ENCODE peak calls at places on chromosomes 16 and 17, in eight cellular contexts. One of them, this sample, is unnamed.

GRCh38 chr17:77491921-77492445 is 351.2 kb downstream of the SEC14L1 start:
- DNase-seq in transverse colon: peak; percentile 70
- DNase-seq in IMR-90: no peak
- DNase-seq in tibial nerve: no peak
- DNase-seq in sigmoid colon: peak; percentile 65
- DNase-seq in breast epithelium: no peak
- DNase-seq in vagina: no peak
- DNase-seq in uterus: peak; percentile 12
- DNase-seq in this sample: no peak

GRCh38 chr17:8485491-8485890 is 49.8 kb downstream of the NDEL1 start:
- DNase-seq in tibial nerve: no peak
- DNase-seq in vagina: no peak
- DNase-seq in sigmoid colon: no peak
- DNase-seq in transverse colon: no peak
- DNase-seq in breast epithelium: no peak
- DNase-seq in IMR-90: no peak
- DNase-seq in uterus: no peak
- DNase-seq in this sample: no peak

GRCh38 chr16:58197314-58198012 is 443 bp downstream of the CSNK2A2 start:
- DNase-seq in sigmoid colon: no peak
- DNase-seq in IMR-90: no peak
- DNase-seq in breast epithelium: no peak
- DNase-seq in vagina: no peak
- DNase-seq in tibial nerve: no peak
- DNase-seq in uterus: no peak
- DNase-seq in transverse colon: no peak
- DNase-seq in this sample: no peak

GRCh38 chr17:57471941-57472368 is 215.6 kb downstream of the MSI2 start:
- DNase-seq in IMR-90: no peak
- DNase-seq in tibial nerve: no peak
- DNase-seq in breast epithelium: no peak
- DNase-seq in vagina: no peak
- DNase-seq in sigmoid colon: no peak
- DNase-seq in uterus: no peak
- DNase-seq in transverse colon: no peak
- DNase-seq in this sample: no peak

GRCh38 chr17:80312621-80313135 is 52.0 kb downstream of the RNF213 start:
- DNase-seq in sigmoid colon: no peak
- DNase-seq in tibial nerve: no peak
- DNase-seq in breast epithelium: no peak
- DNase-seq in vagina: no peak
- DNase-seq in IMR-90: no peak
- DNase-seq in transverse colon: no peak
- DNase-seq in uterus: no peak
- DNase-seq in this sample: no peak

GRCh38 chr16:57032346-57032745 is 43.0 kb downstream of the NLRC5 start:
- DNase-seq in vagina: no peak
- DNase-seq in uterus: no peak
- DNase-seq in sigmoid colon: no peak
- DNase-seq in breast epithelium: no peak
- DNase-seq in IMR-90: no peak
- DNase-seq in tibial nerve: no peak
- DNase-seq in transverse colon: no peak
- DNase-seq in this sample: no peak

GRCh38 chr17:36645358-36645757 is 44.0 kb downstream of the MRM1 start:
- DNase-seq in sigmoid colon: no peak
- DNase-seq in transverse colon: no peak
- DNase-seq in tibial nerve: no peak
- DNase-seq in breast epithelium: no peak
- DNase-seq in vagina: no peak
- DNase-seq in IMR-90: no peak
- DNase-seq in uterus: no peak
- DNase-seq in this sample: no peak

GRCh38 chr17:40515011-40515410 is 13.6 kb upstream of the TNS4 start:
- DNase-seq in uterus: no peak
- DNase-seq in IMR-90: no peak
- DNase-seq in breast epithelium: no peak
- DNase-seq in transverse colon: no peak
- DNase-seq in sigmoid colon: peak; percentile 35
- DNase-seq in vagina: no peak
- DNase-seq in tibial nerve: no peak
- DNase-seq in this sample: no peak

GRCh38 chr16:76464973-76465620 is 187.9 kb downstream of the CNTNAP4 start:
- DNase-seq in IMR-90: no peak
- DNase-seq in tibial nerve: no peak
- DNase-seq in vagina: no peak
- DNase-seq in transverse colon: no peak
- DNase-seq in uterus: no peak
- DNase-seq in breast epithelium: no peak
- DNase-seq in sigmoid colon: no peak
- DNase-seq in this sample: no peak

GRCh38 chr17:10845388-10845751 is 7.5 kb upstream of the PIRT start:
- DNase-seq in IMR-90: no peak
- DNase-seq in vagina: no peak
- DNase-seq in sigmoid colon: no peak
- DNase-seq in breast epithelium: no peak
- DNase-seq in transverse colon: no peak
- DNase-seq in uterus: no peak
- DNase-seq in tibial nerve: no peak
- DNase-seq in this sample: no peak

GRCh38 chr17:27630607-27631408 is at the start of gene LGALS9:
- DNase-seq in breast epithelium: no peak
- DNase-seq in uterus: no peak
- DNase-seq in sigmoid colon: no peak
- DNase-seq in vagina: no peak
- DNase-seq in transverse colon: peak; percentile 83
- DNase-seq in tibial nerve: no peak
- DNase-seq in IMR-90: peak; percentile 38
- DNase-seq in this sample: no peak

GRCh38 chr16:74607310-74607966 is 524 bp upstream of the GLG1 start:
- DNase-seq in uterus: no peak
- DNase-seq in vagina: no peak
- DNase-seq in transverse colon: no peak
- DNase-seq in sigmoid colon: no peak
- DNase-seq in tibial nerve: no peak
- DNase-seq in breast epithelium: no peak
- DNase-seq in IMR-90: no peak
- DNase-seq in this sample: no peak

GRCh38 chr17:55433029-55433628 is 11.5 kb upstream of the MMD start:
- DNase-seq in sigmoid colon: no peak
- DNase-seq in uterus: no peak
- DNase-seq in transverse colon: no peak
- DNase-seq in tibial nerve: no peak
- DNase-seq in vagina: no peak
- DNase-seq in breast epithelium: no peak
- DNase-seq in IMR-90: peak; percentile 60
- DNase-seq in this sample: no peak

GRCh38 chr16:76226481-76226880 is 50.7 kb upstream of the CNTNAP4 start:
- DNase-seq in sigmoid colon: no peak
- DNase-seq in breast epithelium: no peak
- DNase-seq in tibial nerve: no peak
- DNase-seq in uterus: no peak
- DNase-seq in transverse colon: no peak
- DNase-seq in IMR-90: no peak
- DNase-seq in vagina: no peak
- DNase-seq in this sample: no peak

GRCh38 chr16:70694517-70695218 is 8.8 kb upstream of the MTSS2 start:
- DNase-seq in IMR-90: no peak
- DNase-seq in breast epithelium: no peak
- DNase-seq in tibial nerve: no peak
- DNase-seq in uterus: no peak
- DNase-seq in transverse colon: no peak
- DNase-seq in vagina: no peak
- DNase-seq in sigmoid colon: no peak
- DNase-seq in this sample: no peak

GRCh38 chr16:23448392-23448791 is 4.6 kb downstream of the COG7 start:
- DNase-seq in transverse colon: peak; percentile 21
- DNase-seq in IMR-90: peak; percentile 52
- DNase-seq in sigmoid colon: no peak
- DNase-seq in uterus: no peak
- DNase-seq in vagina: no peak
- DNase-seq in breast epithelium: no peak
- DNase-seq in tibial nerve: no peak
- DNase-seq in this sample: no peak

GRCh38 chr17:78446833-78447232 is 68.4 kb downstream of the PGS1 start:
- DNase-seq in breast epithelium: no peak
- DNase-seq in sigmoid colon: no peak
- DNase-seq in tibial nerve: no peak
- DNase-seq in transverse colon: no peak
- DNase-seq in vagina: no peak
- DNase-seq in uterus: no peak
- DNase-seq in IMR-90: no peak
- DNase-seq in this sample: no peak

GRCh38 chr17:50845260-50846147 is 10.1 kb downstream of the WFIKKN2 start:
- DNase-seq in transverse colon: no peak
- DNase-seq in tibial nerve: no peak
- DNase-seq in breast epithelium: no peak
- DNase-seq in IMR-90: peak; percentile 60
- DNase-seq in vagina: peak; percentile 74
- DNase-seq in uterus: no peak
- DNase-seq in sigmoid colon: peak; percentile 38
- DNase-seq in this sample: peak; percentile 65

GRCh38 chr17:69961488-69962145 is 113.4 kb upstream of the KCNJ16 start:
- DNase-seq in uterus: no peak
- DNase-seq in IMR-90: peak; percentile 47
- DNase-seq in sigmoid colon: peak; percentile 72
- DNase-seq in vagina: no peak
- DNase-seq in transverse colon: peak; percentile 8
- DNase-seq in breast epithelium: no peak
- DNase-seq in tibial nerve: no peak
- DNase-seq in this sample: no peak

GRCh38 chr17:30520436-30520835 is 43.2 kb downstream of the GOSR1 start:
- DNase-seq in vagina: no peak
- DNase-seq in sigmoid colon: no peak
- DNase-seq in transverse colon: no peak
- DNase-seq in tibial nerve: no peak
- DNase-seq in uterus: no peak
- DNase-seq in IMR-90: peak; percentile 63
- DNase-seq in breast epithelium: no peak
- DNase-seq in this sample: no peak

GRCh38 chr17:81160747-81161453 is 4.4 kb upstream of the PVALEF start:
- DNase-seq in breast epithelium: no peak
- DNase-seq in sigmoid colon: no peak
- DNase-seq in transverse colon: no peak
- DNase-seq in uterus: no peak
- DNase-seq in vagina: no peak
- DNase-seq in IMR-90: no peak
- DNase-seq in tibial nerve: no peak
- DNase-seq in this sample: no peak

GRCh38 chr16:25411376-25412081 is 153.9 kb upstream of the ZKSCAN2 start:
- DNase-seq in transverse colon: no peak
- DNase-seq in IMR-90: no peak
- DNase-seq in tibial nerve: no peak
- DNase-seq in sigmoid colon: no peak
- DNase-seq in breast epithelium: no peak
- DNase-seq in uterus: no peak
- DNase-seq in vagina: no peak
- DNase-seq in this sample: no peak

GRCh38 chr16:29678691-29679267 is at the start of gene QPRT:
- DNase-seq in IMR-90: peak; percentile 22
- DNase-seq in sigmoid colon: peak; percentile 75
- DNase-seq in transverse colon: peak; percentile 71
- DNase-seq in uterus: peak; percentile 47
- DNase-seq in vagina: no peak
- DNase-seq in tibial nerve: no peak
- DNase-seq in breast epithelium: no peak
- DNase-seq in this sample: peak; percentile 91

DNA sequence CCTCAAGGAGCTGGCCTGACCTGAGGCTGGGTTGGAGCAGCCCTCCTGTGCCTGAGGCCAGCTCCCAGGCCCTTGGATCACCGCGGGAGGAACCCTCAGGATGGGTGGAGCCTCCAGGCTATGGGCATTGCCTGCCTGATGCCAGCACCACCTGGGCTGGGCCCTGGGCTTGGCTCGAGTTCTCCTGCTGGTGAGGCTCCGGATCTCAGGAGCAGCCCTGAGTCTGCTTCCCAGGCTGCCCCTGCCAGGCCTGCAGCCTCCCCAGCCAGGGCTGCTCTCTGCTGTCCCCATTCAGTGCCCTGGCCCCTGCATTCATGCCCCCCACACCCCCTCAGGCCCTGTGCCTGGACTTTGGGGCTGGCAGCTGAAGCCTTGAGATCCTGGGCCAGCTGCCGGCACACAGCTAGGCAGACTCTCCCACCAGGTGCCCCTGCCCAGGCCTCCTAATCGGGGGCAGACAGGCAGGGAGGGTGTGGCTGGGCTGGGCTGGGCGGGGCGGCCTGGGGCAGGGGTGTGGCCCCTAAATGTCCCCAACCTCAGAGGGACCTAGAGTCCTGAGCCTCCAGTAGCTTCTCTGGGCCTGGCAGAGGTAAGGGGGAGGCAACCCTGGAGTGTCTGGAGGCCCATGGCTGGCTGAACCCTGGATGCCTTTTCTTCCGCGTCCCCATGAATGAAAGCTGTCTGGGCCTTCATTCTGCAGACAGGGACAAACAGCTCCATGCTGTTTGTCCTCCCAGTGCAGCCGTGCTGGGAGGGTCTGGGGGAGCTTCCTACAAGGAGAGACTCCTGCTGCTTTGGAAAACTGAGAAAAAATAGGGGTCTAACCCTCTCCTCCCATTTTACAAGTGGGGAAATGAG is 1.1 kb upstream of the PIGQ start:
- DNase-seq in tibial nerve: no peak
- DNase-seq in sigmoid colon: no peak
- DNase-seq in breast epithelium: no peak
- DNase-seq in uterus: no peak
- DNase-seq in vagina: no peak
- DNase-seq in IMR-90: no peak
- DNase-seq in transverse colon: peak; percentile 68
- DNase-seq in this sample: no peak
- TF ChIP-seq POLR2A in tibial nerve: no peak
- TF ChIP-seq POLR2A in sigmoid colon: no peak
- TF ChIP-seq POLR2A in breast epithelium: no peak
- TF ChIP-seq POLR2A in uterus: no peak
- TF ChIP-seq POLR2A in vagina: no peak
- TF ChIP-seq POLR2A in IMR-90: no peak
- TF ChIP-seq POLR2A in transverse colon: no peak
- TF ChIP-seq POLR2A in this sample: no peak

GRCh38 chr17:2709173-2709661 is 2.3 kb downstream of the CLUH start:
- DNase-seq in tibial nerve: no peak
- DNase-seq in breast epithelium: peak; percentile 83
- DNase-seq in transverse colon: peak; percentile 85
- DNase-seq in vagina: no peak
- DNase-seq in sigmoid colon: peak; percentile 64
- DNase-seq in IMR-90: no peak
- DNase-seq in uterus: no peak
- DNase-seq in this sample: no peak
- TF ChIP-seq POLR2A in tibial nerve: no peak
- TF ChIP-seq POLR2A in breast epithelium: no peak
- TF ChIP-seq POLR2A in transverse colon: peak; percentile 68
- TF ChIP-seq POLR2A in vagina: no peak
- TF ChIP-seq POLR2A in sigmoid colon: no peak
- TF ChIP-seq POLR2A in IMR-90: no peak
- TF ChIP-seq POLR2A in uterus: no peak
- TF ChIP-seq POLR2A in this sample: no peak

GRCh38 chr17:7313028-7313889 is 1.9 kb downstream of the GPS2 start:
- DNase-seq in tibial nerve: no peak
- DNase-seq in uterus: no peak
- DNase-seq in IMR-90: peak; percentile 2
- DNase-seq in sigmoid colon: no peak
- DNase-seq in vagina: no peak
- DNase-seq in transverse colon: no peak
- DNase-seq in breast epithelium: no peak
- DNase-seq in this sample: peak; percentile 57
- TF ChIP-seq POLR2A in tibial nerve: no peak
- TF ChIP-seq POLR2A in uterus: no peak
- TF ChIP-seq POLR2A in IMR-90: peak; percentile 24
- TF ChIP-seq POLR2A in sigmoid colon: no peak
- TF ChIP-seq POLR2A in vagina: no peak
- TF ChIP-seq POLR2A in transverse colon: no peak
- TF ChIP-seq POLR2A in breast epithelium: no peak
- TF ChIP-seq POLR2A in this sample: no peak

GRCh38 chr16:88698694-88699045 is 7.5 kb downstream of the RNF166 start:
- DNase-seq in transverse colon: no peak
- DNase-seq in breast epithelium: no peak
- DNase-seq in tibial nerve: no peak
- DNase-seq in sigmoid colon: no peak
- DNase-seq in IMR-90: no peak
- DNase-seq in uterus: no peak
- DNase-seq in vagina: no peak
- DNase-seq in this sample: no peak
- TF ChIP-seq POLR2A in transverse colon: no peak
- TF ChIP-seq POLR2A in breast epithelium: no peak
- TF ChIP-seq POLR2A in tibial nerve: no peak
- TF ChIP-seq POLR2A in sigmoid colon: no peak
- TF ChIP-seq POLR2A in IMR-90: no peak
- TF ChIP-seq POLR2A in uterus: no peak
- TF ChIP-seq POLR2A in vagina: no peak
- TF ChIP-seq POLR2A in this sample: no peak

This sample was measured in H54.